ENCODE peak calls at places on chromosomes 2 and 18, in six cellular contexts. E, A, C, Z, T and I are unnamed samples.

GRCh38 chr18:62384068-62384467 is 59.0 kb downstream of the TNFRSF11A start:
- DNase-seq in E (no peak), A (no peak), C (no peak), Z (no peak), T (no peak), I (no peak)

GRCh38 chr2:42639340-42640077 is 71.1 kb downstream of the MTA3 start:
- DNase-seq in E (no peak), A (no peak), C (no peak), Z (no peak), T (no peak), I (no peak)

GRCh38 chr2:177325554-177325953 is 61.0 kb upstream of the NFE2L2 start:
- DNase-seq in E (no peak), A (no peak), C (no peak), Z (no peak), T (no peak), I (no peak)

GRCh38 chr2:201363857-201364560 is 6.9 kb upstream of the FLACC1 start:
- DNase-seq in E (no peak), A (peak), C (no peak), Z (peak), T (peak), I (peak)

GRCh38 chr2:240930096-240930630 is 24.0 kb downstream of the CROCC2 start:
- DNase-seq in E (no peak), A (no peak), C (peak), Z (peak), T (no peak), I (no peak)

GRCh38 chr2:171595896-171596295 is 73.6 kb downstream of the CYBRD1 start:
- DNase-seq in E (no peak), A (no peak), C (no peak), Z (no peak), T (no peak), I (no peak)

GRCh38 chr18:70920840-70921374 is 632.1 kb downstream of the SOCS6 start:
- DNase-seq in E (no peak), A (peak), C (no peak), Z (no peak), T (peak), I (no peak)

GRCh38 chr2:64950226-64951160 is 38.7 kb upstream of the SLC1A4 start:
- DNase-seq in E (no peak), A (no peak), C (no peak), Z (no peak), T (no peak), I (no peak)

GRCh38 chr2:161332568-161332967 is 24.3 kb downstream of the PSMD14 start:
- DNase-seq in E (no peak), A (no peak), C (no peak), Z (no peak), T (no peak), I (peak)

GRCh38 chr2:219168526-219168925 is 1.3 kb downstream of the SLC23A3 start:
- DNase-seq in E (no peak), A (no peak), C (no peak), Z (no peak), T (no peak), I (no peak)

GRCh38 chr2:109422758-109423500 is 190.8 kb downstream of the SEPTIN10 start:
- DNase-seq in E (no peak), A (no peak), C (no peak), Z (no peak), T (no peak), I (no peak)

GRCh38 chr2:239165206-239165831 is 235.5 kb downstream of the HDAC4 start:
- DNase-seq in E (no peak), A (no peak), C (peak), Z (no peak), T (no peak), I (no peak)

GRCh38 chr18:13608791-13609552 is 117.4 kb downstream of the FAM210A start:
- DNase-seq in E (no peak), A (no peak), C (no peak), Z (no peak), T (no peak), I (no peak)

GRCh38 chr18:27887711-27888495 is 289.0 kb downstream of the CDH2 start:
- DNase-seq in E (no peak), A (no peak), C (no peak), Z (no peak), T (no peak), I (no peak)

GRCh38 chr2:201780674-201781582 is at the start of gene ALS2:
- DNase-seq in E (peak), A (peak), C (peak), Z (peak), T (peak), I (peak)

GRCh38 chr2:54212456-54212855 is 43.6 kb downstream of the TSPYL6 start:
- DNase-seq in E (no peak), A (no peak), C (no peak), Z (no peak), T (no peak), I (no peak)

GRCh38 chr2:215522237-215522636 is 86.4 kb upstream of the FN1 start:
- DNase-seq in E (no peak), A (no peak), C (no peak), Z (no peak), T (no peak), I (no peak)

GRCh38 chr2:38474058-38474457 is 97.0 kb upstream of the ATL2 start:
- DNase-seq in E (no peak), A (no peak), C (no peak), Z (no peak), T (no peak), I (no peak)

GRCh38 chr2:10382313-10383061 is 65.6 kb downstream of the ODC1 start:
- DNase-seq in E (no peak), A (peak), C (no peak), Z (no peak), T (no peak), I (no peak)

GRCh38 chr2:27303093-27304025 is 4.9 kb downstream of the UCN start:
- DNase-seq in E (no peak), A (peak), C (no peak), Z (peak), T (peak), I (peak)

GRCh38 chr2:85935746-85936208 is 47.0 kb upstream of the ST3GAL5 start:
- DNase-seq in E (no peak), A (peak), C (peak), Z (peak), T (peak), I (no peak)

GRCh38 chr2:102621630-102622029 is 2.3 kb downstream of the SLC9A2 start:
- DNase-seq in E (no peak), A (no peak), C (no peak), Z (no peak), T (no peak), I (no peak)

GRCh38 chr2:223297788-223298187 is 245.8 kb downstream of the KCNE4 start:
- DNase-seq in E (no peak), A (peak), C (no peak), Z (no peak), T (peak), I (no peak)

GRCh38 chr2:7015007-7015950 is 98.1 kb downstream of the RNF144A start:
- DNase-seq in E (no peak), A (peak), C (no peak), Z (no peak), T (peak), I (no peak)

GRCh38 chr2:196066794-196067382 is 1.7 kb downstream of the DNAH7 start:
- DNase-seq in E (no peak), A (peak), C (no peak), Z (peak), T (peak), I (peak)

GRCh38 chr2:38264649-38265322 is 112.3 kb downstream of the ATL2 start:
- DNase-seq in E (no peak), A (no peak), C (no peak), Z (no peak), T (no peak), I (no peak)

GRCh38 chr2:113219889-113220641 is 46.3 kb downstream of the PSD4 start:
- DNase-seq in E (no peak), A (peak), C (no peak), Z (peak), T (peak), I (no peak)

GRCh38 chr2:205139822-205140612 is 542.3 kb upstream of the NRP2 start:
- DNase-seq in E (no peak), A (peak), C (peak), Z (peak), T (no peak), I (no peak)